ENCODE peak calls at places on chromosomes 4 and X, in five cellular contexts. J is activated CD8-positive, alpha-beta memory T cell treated with anti-CD3 and anti-CD28 coated beads for 1 hour; A is DMS79; R is renal cortical epithelial cell; O is ACHN. Y is an unnamed sample.

GRCh38 chr4:17241835-17242234 is 270.1 kb downstream of the QDPR start:
- DNase-seq in J (no peak), A (no peak), R (no peak), O (no peak), Y (no peak)

GRCh38 chr4:56026596-56026995 is 77.9 kb downstream of the CEP135 start:
- DNase-seq in J (no peak), A (no peak), R (peak), O (peak), Y (peak)

GRCh38 chr4:106898621-106899230 is 137.4 kb downstream of the DKK2 start:
- DNase-seq in J (no peak), A (no peak), R (peak), O (peak), Y (peak)

GRCh38 chr4:18844726-18845125 is 823.2 kb upstream of the LCORL start:
- DNase-seq in J (no peak), A (no peak), R (peak), O (no peak), Y (no peak)

GRCh38 chr4:164383187-164384181 is 370.4 kb upstream of the SMIM31 start:
- DNase-seq in J (no peak), A (no peak), R (no peak), O (peak), Y (no peak)

GRCh38 chrX:78650906-78651437 is 8.2 kb downstream of the RTL3 start:
- DNase-seq in J (no peak), A (no peak), R (peak), O (peak), Y (no peak)

GRCh38 chr4:76430519-76431388 is 4.3 kb upstream of the SHROOM3 start:
- DNase-seq in J (no peak), A (no peak), R (peak), O (peak), Y (peak)

GRCh38 chr4:153976954-153977353 is 188.1 kb upstream of the SFRP2 start:
- DNase-seq in J (no peak), A (no peak), R (no peak), O (no peak), Y (no peak)

GRCh38 chr4:15318621-15319348 is 109.0 kb upstream of the C1QTNF7 start:
- DNase-seq in J (no peak), A (no peak), R (no peak), O (no peak), Y (no peak)

GRCh38 chr4:575281-576141 is 584 bp downstream of the TMEM271 start:
- DNase-seq in J (no peak), A (no peak), R (peak), O (peak), Y (peak)

GRCh38 chrX:150968862-150969720 is 14.0 kb upstream of the HMGB3 start:
- DNase-seq in J (no peak), A (no peak), R (no peak), O (no peak), Y (no peak)

GRCh38 chr4:110124721-110125120 is 73.7 kb downstream of the ELOVL6 start:
- DNase-seq in J (no peak), A (no peak), R (no peak), O (no peak), Y (no peak)

GRCh38 chr4:61162116-61162515 is 38.0 kb upstream of the ADGRL3 start:
- DNase-seq in J (no peak), A (no peak), R (no peak), O (no peak), Y (no peak)

GRCh38 chrX:53086464-53086863 is 4.3 kb downstream of the TSPYL2 start:
- DNase-seq in J (no peak), A (no peak), R (no peak), O (no peak), Y (no peak)

GRCh38 chr4:102089850-102090621 is 255.2 kb downstream of the SLC39A8 start:
- DNase-seq in J (no peak), A (no peak), R (no peak), O (no peak), Y (no peak)

GRCh38 chrX:43676960-43677582 is 21.0 kb downstream of the MAOA start:
- DNase-seq in J (no peak), A (no peak), R (peak), O (no peak), Y (no peak)

GRCh38 chr4:138859249-138859648 is 156.3 kb upstream of the NOCT start:
- DNase-seq in J (no peak), A (no peak), R (peak), O (peak), Y (peak)

GRCh38 chr4:33722800-33723511 is 2521.4 kb downstream of the ARAP2 start:
- DNase-seq in J (no peak), A (no peak), R (no peak), O (no peak), Y (no peak)

Y was measured in Caki2.